ENCODE peak calls at places on chromosomes 2 and 18, in five cellular contexts. I, L, Z, G and V are unnamed samples. For H3K9me3 and H3K4me1, the result is how much of the 10 kb centered on the place peaks cover.

GRCh38 chr2:217335341-217335966 is 475.6 kb upstream of the TNP1 start:
- DNase-seq in I (no peak), L (peak), Z (no peak), G (no peak), V (no peak)

GRCh38 chr18:52979888-52980287 is 639.9 kb downstream of the DCC start:
- DNase-seq in I (peak), L (no peak), Z (no peak), G (no peak), V (no peak)

GRCh38 chr2:8837795-8838140 is 355 bp upstream of the KIDINS220 start:
- DNase-seq in I (no peak), L (no peak), Z (no peak), G (peak), V (no peak)

GRCh38 chr2:120469486-120469885 is 123.5 kb downstream of the INHBB start:
- DNase-seq in I (no peak), L (no peak), Z (no peak), G (no peak), V (peak)

GRCh38 chr2:26907416-26907815 is 59.5 kb downstream of the DPYSL5 start:
- DNase-seq in I (no peak), L (no peak), Z (no peak), G (no peak), V (no peak)

GRCh38 chr2:4992226-4992625 is 700.0 kb upstream of the SOX11 start:
- DNase-seq in I (peak), L (no peak), Z (no peak), G (no peak), V (peak)

GRCh38 chr18:25648724-25649260 is 296.8 kb upstream of the ZNF521 start:
- DNase-seq in I (no peak), L (peak), Z (no peak), G (no peak), V (no peak)

GRCh38 chr2:146572598-146572997 is 1272.2 kb upstream of the ACVR2A start:
- DNase-seq in I (no peak), L (peak), Z (no peak), G (no peak), V (peak)

GRCh38 chr18:48616484-48617255 is 77.8 kb downstream of the CTIF start:
- DNase-seq in I (no peak), L (no peak), Z (no peak), G (no peak), V (peak)

GRCh38 chr2:215577356-215577755 is 141.5 kb upstream of the FN1 start:
- DNase-seq in I (no peak), L (peak), Z (no peak), G (no peak), V (peak)

GRCh38 chr2:231472816-231473215 is 8.5 kb upstream of the NCL start:
- DNase-seq in I (no peak), L (no peak), Z (no peak), G (no peak), V (no peak)

GRCh38 chr18:25350561-25351201 is 1.3 kb downstream of the ZNF521 start:
- DNase-seq in I (peak), L (peak), Z (peak), G (peak), V (peak)

DNA sequence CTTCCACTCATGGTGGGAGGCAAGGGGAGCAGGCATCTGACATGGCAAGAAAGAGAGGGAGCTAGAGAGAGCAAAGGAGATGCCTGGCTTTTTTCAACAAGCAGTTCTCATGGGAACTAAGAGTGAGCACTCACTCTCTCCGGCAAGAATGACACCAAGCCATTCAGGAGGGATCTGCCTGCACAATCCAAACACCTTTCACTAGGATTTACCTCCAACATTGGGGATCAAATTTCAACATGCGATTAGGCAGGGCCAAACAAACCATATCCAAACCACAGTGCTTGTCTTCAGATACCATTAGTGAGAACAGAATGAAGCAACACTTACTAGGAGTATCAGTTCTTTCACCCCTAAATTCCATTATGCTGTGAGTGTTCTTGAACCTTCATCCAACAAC is 77.3 kb downstream of the FIGN start:
- DNase-seq in I (peak), L (no peak), Z (no peak), G (peak), V (no peak)
- H3K9ac ChIP-seq in I (no peak), L (no peak), Z (no peak), G (no peak), V (no peak)

GRCh38 chr2:107622741-107623310 is 203.9 kb upstream of the RGPD4 start:
- DNase-seq in I (no peak), L (no peak), Z (no peak), G (no peak), V (no peak)

GRCh38 chr2:107621186-107621835 is 205.4 kb upstream of the RGPD4 start:
- DNase-seq in I (no peak), L (no peak), Z (no peak), G (no peak), V (no peak)

DNA sequence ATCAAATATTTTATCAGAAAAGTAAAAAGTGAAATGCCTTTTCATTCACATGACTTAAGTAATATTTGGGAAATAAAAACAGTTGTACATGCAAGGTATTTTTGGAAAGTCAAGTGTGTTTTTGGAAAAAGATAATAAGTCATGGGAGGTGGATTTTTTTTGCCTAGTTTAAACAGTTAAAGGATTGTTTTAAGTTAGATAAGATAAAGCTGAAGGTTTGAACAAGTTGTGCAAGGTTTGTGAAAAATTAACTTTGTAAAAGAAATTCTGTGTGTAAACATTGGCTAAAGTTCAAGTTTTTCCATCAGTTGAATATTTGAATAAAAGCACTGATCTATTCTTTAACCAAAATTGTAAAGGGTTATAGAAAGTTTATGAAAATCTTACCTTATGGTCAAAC is 207.9 kb upstream of the RGPD4 start:
- DNase-seq in I (no peak), L (no peak), Z (no peak), G (no peak), V (no peak)
- H3K9me3 ChIP-seq in I (under half), L (under half), Z (under half), G (under half), V (under half)

GRCh38 chr2:162656516-162656915 is 182.1 kb downstream of the KCNH7 start:
- DNase-seq in I (no peak), L (no peak), Z (no peak), G (no peak), V (no peak)
- H3K4me1 ChIP-seq in I (under half), L (under half), Z (under half), G (under half), V (under half)

GRCh38 chr18:79898952-79899608 is 52.4 kb downstream of the SLC66A2 start:
- DNase-seq in I (no peak), L (no peak), Z (no peak), G (peak), V (no peak)
- H3K9ac ChIP-seq in I (no peak), L (no peak), Z (no peak), G (no peak), V (no peak)